ENCODE peak calls at places on chromosomes 1 and 21, in ten cellular contexts. S, V, G, L, T, D, J, B, Q and R are unnamed samples.

GRCh38 chr1:6488602-6489382 is 2.7 kb downstream of the PLEKHG5 start:
- DNase-seq in T (no peak), Q (no peak), J (peak; percentile 59), D (no peak), B (no peak), V (no peak), L (peak; percentile 33), G (no peak), S (no peak), R (no peak)

GRCh38 chr1:58584082-58584895 is 7.2 kb upstream of the TACSTD2 start:
- DNase-seq in S (peak; percentile 97), B (no peak), G (peak; percentile 89), J (peak; percentile 98), T (no peak), L (no peak), D (no peak), V (peak; percentile 96), Q (no peak), R (peak; percentile 89)

GRCh38 chr1:148318123-148318899 is 164.8 kb downstream of the PPIAL4G start:
- DNase-seq in Q (no peak), S (peak; percentile 64), G (peak; percentile 62), L (no peak), J (no peak), T (no peak), D (peak; percentile 53), B (no peak), V (no peak), R (no peak)

GRCh38 chr1:116628448-116628847 is 39.1 kb downstream of the IGSF3 start:
- DNase-seq in S (no peak), B (no peak), T (no peak), V (no peak), D (peak; percentile 62), J (no peak), L (no peak), Q (no peak), G (no peak), R (no peak)

GRCh38 chr1:167789501-167789900 is 67.7 kb downstream of the MPZL1 start:
- DNase-seq in T (no peak), J (no peak), G (no peak), L (no peak), Q (no peak), V (no peak), D (no peak), B (no peak), S (no peak), R (no peak)

GRCh38 chr1:3857791-3858129 is 484 bp downstream of the DFFB start:
- DNase-seq in L (no peak), V (no peak), Q (no peak), G (no peak), T (no peak), D (no peak), J (no peak), S (no peak), B (no peak), R (peak; percentile 5)

GRCh38 chr1:35935436-35935835 is 4.5 kb downstream of the AGO3 start:
- DNase-seq in J (no peak), S (peak; percentile 66), B (no peak), L (no peak), T (no peak), Q (no peak), D (no peak), G (no peak), V (peak; percentile 87), R (peak; percentile 71)

GRCh38 chr1:210558302-210558701 is 229.6 kb downstream of the HHAT start:
- DNase-seq in T (no peak), D (no peak), G (peak; percentile 63), S (peak; percentile 46), L (no peak), B (no peak), V (no peak), J (peak; percentile 37), Q (no peak), R (no peak)

GRCh38 chr1:32989160-32989894 is 24.7 kb upstream of the RNF19B start:
- DNase-seq in B (peak; percentile 35), J (peak; percentile 96), G (peak; percentile 92), L (no peak), D (peak; percentile 66), T (no peak), S (peak; percentile 98), Q (peak; percentile 12), V (peak; percentile 98), R (peak; percentile 97)

GRCh38 chr1:3609016-3609768 is 2.1 kb downstream of the MEGF6 start:
- DNase-seq in G (no peak), T (no peak), L (no peak), V (no peak), B (no peak), S (no peak), J (no peak), D (no peak), Q (no peak), R (no peak)

GRCh38 chr1:109579496-109579895 is 31.1 kb downstream of the GNAI3 start:
- DNase-seq in Q (no peak), G (no peak), L (no peak), D (no peak), B (no peak), T (peak; percentile 72), J (no peak), V (peak; percentile 63), S (peak; percentile 10), R (no peak)

GRCh38 chr21:41294548-41295231 is 21.9 kb upstream of the FAM3B start:
- DNase-seq in B (no peak), L (no peak), T (no peak), J (no peak), Q (no peak), D (no peak), S (no peak), V (no peak), G (no peak), R (no peak)

GRCh38 chr1:159945483-159946241 is at the start of gene IGSF9:
- DNase-seq in B (peak; percentile 41), L (peak; percentile 96), V (peak; percentile 65), J (peak; percentile 95), T (peak; percentile 86), Q (peak; percentile 55), S (peak; percentile 86), G (peak; percentile 81), D (peak; percentile 47), R (peak; percentile 85)

GRCh38 chr1:64161347-64162080 is 41.9 kb upstream of the UBE2U start:
- DNase-seq in B (no peak), S (peak; percentile 73), Q (no peak), G (no peak), L (no peak), D (no peak), V (peak; percentile 90), J (peak; percentile 13), T (no peak), R (no peak)

GRCh38 chr1:32981003-32981909 is 16.6 kb upstream of the RNF19B start:
- DNase-seq in B (no peak), T (no peak), Q (peak; percentile 31), V (peak; percentile 55), L (no peak), J (peak; percentile 93), G (peak; percentile 66), S (peak; percentile 89), D (peak; percentile 82), R (peak; percentile 96)

GRCh38 chr1:155062151-155062686 is 1.3 kb upstream of the EFNA4 start:
- DNase-seq in V (no peak), L (peak; percentile 73), Q (no peak), G (no peak), D (no peak), B (no peak), S (no peak), J (peak; percentile 53), T (no peak), R (no peak)

GRCh38 chr21:43954896-43955295 is 57.2 kb upstream of the TRAPPC10 start:
- DNase-seq in Q (no peak), B (no peak), D (no peak), J (no peak), G (no peak), T (no peak), L (no peak), S (no peak), V (no peak), R (no peak)

GRCh38 chr1:199123615-199124014 is 484.8 kb downstream of the PTPRC start:
- DNase-seq in B (no peak), T (no peak), G (no peak), J (peak; percentile 37), Q (no peak), L (no peak), D (no peak), V (peak; percentile 71), S (peak; percentile 68), R (no peak)

GRCh38 chr1:24726741-24727140 is 18.5 kb upstream of the CLIC4 start:
- DNase-seq in J (no peak), B (no peak), Q (no peak), V (no peak), G (no peak), T (no peak), S (no peak), D (no peak), L (no peak), R (no peak)